ENCODE peak calls at places on chromosomes 12 and 14, in ten cellular contexts. One of them, this sample, is unnamed.
A peak's percentile ranks its signal among the peaks of the same experiment; 100 is the strongest.

GRCh38 chr12:49357099-49357678 is 10.1 kb upstream of the SPATS2 start:
- DNase-seq in fibroblast of gingiva: peak; percentile 65
- DNase-seq in NCI-H1417: no peak
- DNase-seq in Caki2: peak; percentile 34
- DNase-seq in HFF-Myc: no peak
- DNase-seq in activated naive CD4-positive, alpha-beta T cell treated with Interleukin-2 at 50 U/mL for 16 hours: no peak
- DNase-seq in amniotic epithelial cell: peak; percentile 67
- DNase-seq in naive B cell: no peak
- DNase-seq in activated effector memory CD4-positive, alpha-beta T cell treated with Interleukin-2 at 50 U/mL for 16 hours: no peak
- DNase-seq in GM18507: no peak
- DNase-seq in this sample: no peak

GRCh38 chr12:95216704-95217376 is 427 bp downstream of the FGD6 start:
- DNase-seq in fibroblast of gingiva: no peak
- DNase-seq in NCI-H1417: no peak
- DNase-seq in Caki2: peak; percentile 51
- DNase-seq in HFF-Myc: no peak
- DNase-seq in activated naive CD4-positive, alpha-beta T cell treated with Interleukin-2 at 50 U/mL for 16 hours: no peak
- DNase-seq in amniotic epithelial cell: no peak
- DNase-seq in naive B cell: no peak
- DNase-seq in activated effector memory CD4-positive, alpha-beta T cell treated with Interleukin-2 at 50 U/mL for 16 hours: no peak
- DNase-seq in GM18507: no peak
- DNase-seq in this sample: peak; percentile 43

GRCh38 chr12:89661706-89662330 is 46.8 kb downstream of the ATP2B1 start:
- DNase-seq in fibroblast of gingiva: no peak
- DNase-seq in NCI-H1417: no peak
- DNase-seq in Caki2: no peak
- DNase-seq in HFF-Myc: no peak
- DNase-seq in activated naive CD4-positive, alpha-beta T cell treated with Interleukin-2 at 50 U/mL for 16 hours: no peak
- DNase-seq in amniotic epithelial cell: no peak
- DNase-seq in naive B cell: no peak
- DNase-seq in activated effector memory CD4-positive, alpha-beta T cell treated with Interleukin-2 at 50 U/mL for 16 hours: no peak
- DNase-seq in GM18507: no peak
- DNase-seq in this sample: no peak

GRCh38 chr14:64196668-64197411 is 97.3 kb downstream of the ESR2 start:
- DNase-seq in fibroblast of gingiva: peak; percentile 13
- DNase-seq in NCI-H1417: peak; percentile 69
- DNase-seq in Caki2: no peak
- DNase-seq in HFF-Myc: no peak
- DNase-seq in activated naive CD4-positive, alpha-beta T cell treated with Interleukin-2 at 50 U/mL for 16 hours: no peak
- DNase-seq in amniotic epithelial cell: peak; percentile 65
- DNase-seq in naive B cell: peak; percentile 78
- DNase-seq in activated effector memory CD4-positive, alpha-beta T cell treated with Interleukin-2 at 50 U/mL for 16 hours: no peak
- DNase-seq in GM18507: no peak
- DNase-seq in this sample: peak; percentile 66

GRCh38 chr12:47840571-47840970 is 20.9 kb upstream of the HDAC7 start:
- DNase-seq in fibroblast of gingiva: no peak
- DNase-seq in NCI-H1417: no peak
- DNase-seq in Caki2: no peak
- DNase-seq in HFF-Myc: no peak
- DNase-seq in activated naive CD4-positive, alpha-beta T cell treated with Interleukin-2 at 50 U/mL for 16 hours: no peak
- DNase-seq in amniotic epithelial cell: no peak
- DNase-seq in naive B cell: no peak
- DNase-seq in activated effector memory CD4-positive, alpha-beta T cell treated with Interleukin-2 at 50 U/mL for 16 hours: no peak
- DNase-seq in GM18507: no peak
- DNase-seq in this sample: no peak

GRCh38 chr12:50197297-50197727 is 30.1 kb upstream of the CERS5 start:
- DNase-seq in fibroblast of gingiva: no peak
- DNase-seq in NCI-H1417: no peak
- DNase-seq in Caki2: no peak
- DNase-seq in HFF-Myc: no peak
- DNase-seq in activated naive CD4-positive, alpha-beta T cell treated with Interleukin-2 at 50 U/mL for 16 hours: no peak
- DNase-seq in amniotic epithelial cell: peak; percentile 36
- DNase-seq in naive B cell: no peak
- DNase-seq in activated effector memory CD4-positive, alpha-beta T cell treated with Interleukin-2 at 50 U/mL for 16 hours: no peak
- DNase-seq in GM18507: no peak
- DNase-seq in this sample: no peak

GRCh38 chr12:46629331-46630229 is 196.2 kb downstream of the SLC38A4 start:
- DNase-seq in fibroblast of gingiva: no peak
- DNase-seq in NCI-H1417: no peak
- DNase-seq in Caki2: peak; percentile 57
- DNase-seq in HFF-Myc: no peak
- DNase-seq in activated naive CD4-positive, alpha-beta T cell treated with Interleukin-2 at 50 U/mL for 16 hours: no peak
- DNase-seq in amniotic epithelial cell: no peak
- DNase-seq in naive B cell: no peak
- DNase-seq in activated effector memory CD4-positive, alpha-beta T cell treated with Interleukin-2 at 50 U/mL for 16 hours: no peak
- DNase-seq in GM18507: no peak
- DNase-seq in this sample: no peak

GRCh38 chr12:95277139-95277538 is 59.5 kb downstream of the VEZT start:
- DNase-seq in fibroblast of gingiva: peak; percentile 76
- DNase-seq in NCI-H1417: no peak
- DNase-seq in Caki2: peak; percentile 10
- DNase-seq in HFF-Myc: peak; percentile 81
- DNase-seq in activated naive CD4-positive, alpha-beta T cell treated with Interleukin-2 at 50 U/mL for 16 hours: no peak
- DNase-seq in amniotic epithelial cell: peak; percentile 72
- DNase-seq in naive B cell: no peak
- DNase-seq in activated effector memory CD4-positive, alpha-beta T cell treated with Interleukin-2 at 50 U/mL for 16 hours: no peak
- DNase-seq in GM18507: no peak
- DNase-seq in this sample: no peak

GRCh38 chr12:51349026-51349425 is 2.5 kb upstream of the CELA1 start:
- DNase-seq in fibroblast of gingiva: peak; percentile 72
- DNase-seq in NCI-H1417: no peak
- DNase-seq in Caki2: no peak
- DNase-seq in HFF-Myc: no peak
- DNase-seq in activated naive CD4-positive, alpha-beta T cell treated with Interleukin-2 at 50 U/mL for 16 hours: no peak
- DNase-seq in amniotic epithelial cell: peak; percentile 78
- DNase-seq in naive B cell: no peak
- DNase-seq in activated effector memory CD4-positive, alpha-beta T cell treated with Interleukin-2 at 50 U/mL for 16 hours: no peak
- DNase-seq in GM18507: no peak
- DNase-seq in this sample: no peak

GRCh38 chr12:52585951-52586350 is 12.3 kb upstream of the KRT74 start:
- DNase-seq in fibroblast of gingiva: no peak
- DNase-seq in NCI-H1417: no peak
- DNase-seq in Caki2: no peak
- DNase-seq in HFF-Myc: no peak
- DNase-seq in activated naive CD4-positive, alpha-beta T cell treated with Interleukin-2 at 50 U/mL for 16 hours: peak; percentile 28
- DNase-seq in amniotic epithelial cell: no peak
- DNase-seq in naive B cell: no peak
- DNase-seq in activated effector memory CD4-positive, alpha-beta T cell treated with Interleukin-2 at 50 U/mL for 16 hours: peak; percentile 41
- DNase-seq in GM18507: no peak
- DNase-seq in this sample: no peak

GRCh38 chr14:78921856-78922255 is 751.7 kb downstream of the NRXN3 start:
- DNase-seq in fibroblast of gingiva: no peak
- DNase-seq in NCI-H1417: no peak
- DNase-seq in Caki2: no peak
- DNase-seq in HFF-Myc: peak; percentile 56
- DNase-seq in activated naive CD4-positive, alpha-beta T cell treated with Interleukin-2 at 50 U/mL for 16 hours: no peak
- DNase-seq in amniotic epithelial cell: peak; percentile 95
- DNase-seq in naive B cell: no peak
- DNase-seq in activated effector memory CD4-positive, alpha-beta T cell treated with Interleukin-2 at 50 U/mL for 16 hours: no peak
- DNase-seq in GM18507: no peak
- DNase-seq in this sample: no peak

GRCh38 chr14:72906316-72906715 is 12.4 kb upstream of the DPF3 start:
- DNase-seq in fibroblast of gingiva: peak; percentile 82
- DNase-seq in NCI-H1417: no peak
- DNase-seq in Caki2: peak; percentile 85
- DNase-seq in HFF-Myc: no peak
- DNase-seq in activated naive CD4-positive, alpha-beta T cell treated with Interleukin-2 at 50 U/mL for 16 hours: no peak
- DNase-seq in amniotic epithelial cell: peak; percentile 85
- DNase-seq in naive B cell: no peak
- DNase-seq in activated effector memory CD4-positive, alpha-beta T cell treated with Interleukin-2 at 50 U/mL for 16 hours: no peak
- DNase-seq in GM18507: no peak
- DNase-seq in this sample: no peak

GRCh38 chr14:103391048-103391447 is 5.8 kb downstream of the MARK3 start:
- DNase-seq in fibroblast of gingiva: peak; percentile 88
- DNase-seq in NCI-H1417: peak; percentile 13
- DNase-seq in Caki2: peak; percentile 33
- DNase-seq in HFF-Myc: peak; percentile 61
- DNase-seq in activated naive CD4-positive, alpha-beta T cell treated with Interleukin-2 at 50 U/mL for 16 hours: peak; percentile 37
- DNase-seq in amniotic epithelial cell: peak; percentile 85
- DNase-seq in naive B cell: peak; percentile 53
- DNase-seq in activated effector memory CD4-positive, alpha-beta T cell treated with Interleukin-2 at 50 U/mL for 16 hours: peak; percentile 5
- DNase-seq in GM18507: no peak
- DNase-seq in this sample: no peak

GRCh38 chr12:124713041-124713435 is 145.6 kb upstream of the NCOR2 start:
- DNase-seq in fibroblast of gingiva: no peak
- DNase-seq in NCI-H1417: no peak
- DNase-seq in Caki2: no peak
- DNase-seq in HFF-Myc: no peak
- DNase-seq in activated naive CD4-positive, alpha-beta T cell treated with Interleukin-2 at 50 U/mL for 16 hours: no peak
- DNase-seq in amniotic epithelial cell: no peak
- DNase-seq in naive B cell: no peak
- DNase-seq in activated effector memory CD4-positive, alpha-beta T cell treated with Interleukin-2 at 50 U/mL for 16 hours: no peak
- DNase-seq in GM18507: no peak
- DNase-seq in this sample: no peak

GRCh38 chr12:57389033-57389432 is 41.8 kb downstream of the R3HDM2 start:
- DNase-seq in fibroblast of gingiva: peak; percentile 42
- DNase-seq in NCI-H1417: no peak
- DNase-seq in Caki2: peak; percentile 77
- DNase-seq in HFF-Myc: peak; percentile 35
- DNase-seq in activated naive CD4-positive, alpha-beta T cell treated with Interleukin-2 at 50 U/mL for 16 hours: no peak
- DNase-seq in amniotic epithelial cell: peak; percentile 85
- DNase-seq in naive B cell: no peak
- DNase-seq in activated effector memory CD4-positive, alpha-beta T cell treated with Interleukin-2 at 50 U/mL for 16 hours: no peak
- DNase-seq in GM18507: no peak
- DNase-seq in this sample: no peak

GRCh38 chr12:53703746-53704145 is 23.5 kb downstream of the CALCOCO1 start:
- DNase-seq in fibroblast of gingiva: no peak
- DNase-seq in NCI-H1417: no peak
- DNase-seq in Caki2: no peak
- DNase-seq in HFF-Myc: no peak
- DNase-seq in activated naive CD4-positive, alpha-beta T cell treated with Interleukin-2 at 50 U/mL for 16 hours: no peak
- DNase-seq in amniotic epithelial cell: no peak
- DNase-seq in naive B cell: no peak
- DNase-seq in activated effector memory CD4-positive, alpha-beta T cell treated with Interleukin-2 at 50 U/mL for 16 hours: no peak
- DNase-seq in GM18507: no peak
- DNase-seq in this sample: no peak